ENCODE peak calls at places on chromosomes 1 and 21, in nine cellular contexts. A is retinal pigment epithelial cell; L is naive thymus-derived CD8-positive, alpha-beta T cell; M is activated gamma-delta T cell treated with Interleukin-2 at 50 U/mL for 16 hours; D is IMR-90; C is activated CD4-positive, alpha-beta T cell treated with anti-CD3 and anti-CD28 coated beads for 36 hours; F is HuH-7; W is epithelial cell of proximal tubule; Q is Peyer's patch. N is an unnamed sample.

GRCh38 chr1:201016211-201016651 is 7.3 kb downstream of the KIF21B start:
- DNase-seq in A (no peak), L (no peak), M (no peak), D (peak), C (no peak), F (no peak), W (no peak), Q (no peak), N (no peak)

GRCh38 chr1:160357286-160358002 is 9.4 kb upstream of the NHLH1 start:
- DNase-seq in A (no peak), L (no peak), M (no peak), D (no peak), C (no peak), F (no peak), W (no peak), Q (no peak), N (no peak)

GRCh38 chr1:22452401-22452963 is 831 bp downstream of the ZBTB40 start:
- DNase-seq in A (no peak), L (peak), M (no peak), D (peak), C (peak), F (no peak), W (peak), Q (no peak), N (peak)

GRCh38 chr1:60575326-60575874 is 501.8 kb upstream of the C1orf87 start:
- DNase-seq in A (no peak), L (no peak), M (no peak), D (no peak), C (no peak), F (no peak), W (no peak), Q (no peak), N (no peak)

GRCh38 chr1:24316659-24317058 is 2.5 kb upstream of the GRHL3 start:
- DNase-seq in A (no peak), L (no peak), M (no peak), D (no peak), C (no peak), F (no peak), W (no peak), Q (no peak), N (no peak)

GRCh38 chr1:64877151-64877550 is 89.2 kb downstream of the JAK1 start:
- DNase-seq in A (no peak), L (peak), M (peak), D (no peak), C (peak), F (no peak), W (no peak), Q (no peak), N (no peak)

GRCh38 chr21:46599251-46599572 is 5.7 kb downstream of the S100B start:
- DNase-seq in A (peak), L (no peak), M (no peak), D (peak), C (no peak), F (no peak), W (peak), Q (no peak), N (no peak)

GRCh38 chr1:55813619-55814018 is 598.5 kb upstream of the USP24 start:
- DNase-seq in A (no peak), L (no peak), M (no peak), D (peak), C (no peak), F (peak), W (no peak), Q (peak), N (peak)

GRCh38 chr1:173475564-173476196 is 1.5 kb upstream of the PRDX6 start:
- DNase-seq in A (no peak), L (no peak), M (no peak), D (peak), C (peak), F (no peak), W (no peak), Q (no peak), N (no peak)

GRCh38 chr1:56569661-56570060 is 9.7 kb downstream of the PLPP3 start:
- DNase-seq in A (no peak), L (no peak), M (no peak), D (no peak), C (no peak), F (no peak), W (no peak), Q (no peak), N (peak)

GRCh38 chr1:246569248-246570238 is 3.3 kb downstream of the CNST start:
- DNase-seq in A (no peak), L (peak), M (peak), D (peak), C (peak), F (no peak), W (no peak), Q (no peak), N (no peak)

GRCh38 chr1:18118078-18118477 is 10.5 kb downstream of the IGSF21 start:
- DNase-seq in A (no peak), L (no peak), M (no peak), D (no peak), C (no peak), F (no peak), W (no peak), Q (no peak), N (no peak)

GRCh38 chr1:38783659-38784229 is 75.8 kb downstream of the RRAGC start:
- DNase-seq in A (no peak), L (no peak), M (no peak), D (no peak), C (peak), F (peak), W (no peak), Q (no peak), N (no peak)

GRCh38 chr1:29852248-29852647 is 615.9 kb downstream of the PTPRU start:
- DNase-seq in A (no peak), L (no peak), M (no peak), D (no peak), C (no peak), F (no peak), W (no peak), Q (no peak), N (no peak)

GRCh38 chr1:20999525-21000244 is 177.0 kb downstream of the EIF4G3 start:
- DNase-seq in A (no peak), L (no peak), M (no peak), D (no peak), C (no peak), F (no peak), W (no peak), Q (no peak), N (no peak)

GRCh38 chr1:1764876-1765478 is 13.3 kb downstream of the NADK start:
- DNase-seq in A (no peak), L (no peak), M (no peak), D (no peak), C (no peak), F (no peak), W (no peak), Q (no peak), N (peak)

GRCh38 chr1:4615501-4615900 is 38.9 kb upstream of the AJAP1 start:
- DNase-seq in A (no peak), L (no peak), M (no peak), D (no peak), C (no peak), F (no peak), W (no peak), Q (no peak), N (peak)

GRCh38 chr1:38140025-38140487 is 93.5 kb upstream of the POU3F1 start:
- DNase-seq in A (no peak), L (no peak), M (no peak), D (peak), C (no peak), F (no peak), W (no peak), Q (no peak), N (no peak)

GRCh38 chr1:84946631-84947030 is 50.3 kb downstream of the MCOLN2 start:
- DNase-seq in A (no peak), L (no peak), M (no peak), D (peak), C (no peak), F (no peak), W (no peak), Q (no peak), N (no peak)

GRCh38 chr1:25765910-25766645 is 33.9 kb upstream of the SELENON start:
- DNase-seq in A (no peak), L (no peak), M (no peak), D (no peak), C (no peak), F (no peak), W (no peak), Q (no peak), N (no peak)

GRCh38 chr1:6498576-6499111 is 7.2 kb upstream of the PLEKHG5 start:
- DNase-seq in A (no peak), L (no peak), M (no peak), D (no peak), C (no peak), F (no peak), W (no peak), Q (no peak), N (no peak)

GRCh38 chr1:35031103-35031452 is 667 bp downstream of the ZMYM6 start:
- DNase-seq in A (no peak), L (peak), M (peak), D (peak), C (peak), F (peak), W (no peak), Q (peak), N (no peak)

GRCh38 chr1:220528679-220529529 is 968 bp downstream of the MARK1 start:
- DNase-seq in A (no peak), L (no peak), M (no peak), D (no peak), C (peak), F (peak), W (no peak), Q (no peak), N (no peak)

GRCh38 chr1:83998599-83999315 is at the start of gene TTLL7:
- DNase-seq in A (peak), L (peak), M (peak), D (peak), C (peak), F (peak), W (no peak), Q (peak), N (peak)

GRCh38 chr1:19672237-19672636 is 7.6 kb downstream of the HTR6 start:
- DNase-seq in A (no peak), L (no peak), M (no peak), D (no peak), C (no peak), F (no peak), W (no peak), Q (no peak), N (no peak)

GRCh38 chr1:230501845-230502244 is 75.7 kb upstream of the PGBD5 start:
- DNase-seq in A (no peak), L (no peak), M (no peak), D (no peak), C (no peak), F (no peak), W (peak), Q (no peak), N (no peak)

GRCh38 chr1:242240691-242241090 is 241.8 kb upstream of the MAP1LC3C start:
- DNase-seq in A (no peak), L (no peak), M (no peak), D (no peak), C (no peak), F (no peak), W (no peak), Q (no peak), N (no peak)

GRCh38 chr1:25247829-25248754 is 838 bp upstream of the RSRP1 start:
- DNase-seq in A (no peak), L (no peak), M (no peak), D (no peak), C (no peak), F (no peak), W (no peak), Q (no peak), N (no peak)

GRCh38 chr1:38745476-38746410 is 113.8 kb downstream of the RRAGC start:
- DNase-seq in A (no peak), L (no peak), M (no peak), D (no peak), C (peak), F (no peak), W (no peak), Q (no peak), N (no peak)

GRCh38 chr1:99658031-99658290 is 12.0 kb downstream of the PALMD start:
- DNase-seq in A (no peak), L (no peak), M (no peak), D (no peak), C (no peak), F (no peak), W (no peak), Q (no peak), N (no peak)

GRCh38 chr1:199122532-199123311 is 483.9 kb downstream of the PTPRC start:
- DNase-seq in A (peak), L (no peak), M (no peak), D (peak), C (no peak), F (no peak), W (peak), Q (no peak), N (no peak)

GRCh38 chr21:41135715-41136114 is 32.2 kb upstream of the BACE2 start:
- DNase-seq in A (no peak), L (no peak), M (no peak), D (no peak), C (no peak), F (no peak), W (no peak), Q (no peak), N (no peak)

GRCh38 chr1:85936470-85936869 is 220.1 kb downstream of the COL24A1 start:
- DNase-seq in A (no peak), L (no peak), M (no peak), D (no peak), C (no peak), F (no peak), W (no peak), Q (no peak), N (peak)

GRCh38 chr1:212238552-212238951 is 46.7 kb upstream of the PPP2R5A start:
- DNase-seq in A (no peak), L (no peak), M (no peak), D (no peak), C (no peak), F (no peak), W (no peak), Q (no peak), N (peak)

GRCh38 chr21:33384851-33385331 is 18.3 kb upstream of the IFNGR2 start:
- DNase-seq in A (no peak), L (no peak), M (peak), D (peak), C (peak), F (no peak), W (peak), Q (no peak), N (no peak)

GRCh38 chr1:85135456-85135798 is 65.4 kb downstream of the SYDE2 start:
- DNase-seq in A (no peak), L (no peak), M (no peak), D (no peak), C (no peak), F (no peak), W (peak), Q (no peak), N (no peak)

GRCh38 chr1:245225709-245226464 is 71.1 kb downstream of the KIF26B start:
- DNase-seq in A (no peak), L (no peak), M (no peak), D (no peak), C (no peak), F (no peak), W (no peak), Q (no peak), N (no peak)